ENCODE peak calls at places on chromosomes 5 and 9, in eight cellular contexts. V is neuronal stem cell, A is A549, I is HT-29, E is hippocampal formation, U is kidney, D is KG1, X is GM13977. M is an unnamed sample.
A peak's percentile ranks its signal among the peaks of the same experiment; 100 is the strongest.

GRCh38 chr9:109335929-109336328 is 15.1 kb upstream of the EPB41L4B start:
- DNase-seq in U (no peak), A (no peak), V (no peak), D (no peak), I (no peak), E (no peak), X (no peak), M (no peak)

GRCh38 chr5:32842798-32843531 is 131.8 kb downstream of the NPR3 start:
- DNase-seq in E (no peak), V (no peak), A (no peak), X (no peak), D (peak; percentile 38), U (no peak), I (peak; percentile 28), M (no peak)

GRCh38 chr9:15469406-15469805 is 41.4 kb downstream of the PSIP1 start:
- DNase-seq in U (no peak), V (no peak), X (no peak), I (no peak), D (no peak), A (no peak), E (no peak), M (no peak)

GRCh38 chr9:132989414-132989996 is 11.0 kb downstream of the GFI1B start:
- DNase-seq in A (no peak), U (peak; percentile 76), V (no peak), X (no peak), D (no peak), I (no peak), E (no peak), M (no peak)

GRCh38 chr5:92337772-92338234 is 954.7 kb upstream of the ARRDC3 start:
- DNase-seq in A (no peak), U (no peak), X (no peak), D (no peak), I (no peak), V (no peak), E (no peak), M (no peak)

GRCh38 chr5:90571147-90571773 is 12.7 kb downstream of the ADGRV1 start:
- DNase-seq in I (no peak), E (no peak), X (no peak), D (no peak), U (no peak), A (no peak), V (no peak), M (no peak)

GRCh38 chr9:38107811-38108304 is 38.8 kb upstream of the SHB start:
- DNase-seq in V (peak; percentile 48), I (no peak), A (no peak), E (no peak), U (no peak), D (no peak), X (no peak), M (no peak)

GRCh38 chr9:69645488-69645887 is 26.7 kb downstream of the APBA1 start:
- DNase-seq in I (peak; percentile 95), D (no peak), U (peak; percentile 78), X (no peak), A (no peak), E (peak; percentile 51), V (no peak), M (no peak)

GRCh38 chr5:1292846-1293415 is 1.9 kb downstream of the TERT start:
- DNase-seq in I (no peak), V (no peak), U (peak; percentile 63), X (no peak), E (no peak), D (no peak), A (no peak), M (peak; percentile 70)

GRCh38 chr9:127212453-127212852 is 52.1 kb upstream of the GARNL3 start:
- DNase-seq in A (no peak), D (no peak), I (no peak), X (no peak), U (no peak), E (no peak), V (no peak), M (no peak)

GRCh38 chr5:458547-459353 is 15.8 kb downstream of the EXOC3 start:
- DNase-seq in X (peak; percentile 75), D (no peak), I (no peak), U (peak; percentile 93), E (no peak), V (no peak), A (no peak), M (peak; percentile 38)

GRCh38 chr9:27784999-27785713 is 211.9 kb upstream of the C9orf72 start:
- DNase-seq in V (no peak), I (no peak), E (no peak), A (no peak), X (no peak), U (no peak), D (no peak), M (no peak)

GRCh38 chr9:129989740-129990139 is 53.2 kb downstream of the FNBP1 start:
- DNase-seq in U (no peak), E (no peak), I (no peak), A (peak; percentile 18), D (no peak), X (no peak), V (no peak), M (no peak)

GRCh38 chr5:6464441-6464840 is 15.8 kb downstream of the UBE2QL1 start:
- DNase-seq in D (no peak), I (no peak), X (no peak), A (no peak), V (no peak), U (no peak), E (no peak), M (no peak)

M was measured in spleen.